ENCODE peak calls at places on chromosomes 5 and 9, in ten cellular contexts. C is sigmoid colon; K is heart right ventricle; W is left ventricle myocardium inferior; R is CD8-positive, alpha-beta memory T cell; B is PC-3; D is breast epithelium; A is H1; Y is ovary; Z is aorta. G is an unnamed sample.
A peak's percentile ranks its signal among the peaks of the same experiment; 100 is the strongest.

GRCh38 chr5:138385660-138386059 is 33.2 kb downstream of the KDM3B start:
- DNase-seq in B (no peak), C (no peak), D (no peak), K (no peak), R (no peak), W (no peak), Z (no peak), Y (no peak), A (no peak), G (no peak)

GRCh38 chr5:143472576-143472975 is 69.1 kb upstream of the NR3C1 start:
- DNase-seq in Z (no peak), W (no peak), C (no peak), D (no peak), K (no peak), B (no peak), R (no peak), Y (no peak), A (no peak), G (no peak)

GRCh38 chr9:5514608-5515260 is 4.4 kb downstream of the PDCD1LG2 start:
- DNase-seq in R (no peak), C (no peak), A (no peak), B (no peak), Z (no peak), D (no peak), K (no peak), Y (no peak), W (no peak), G (no peak)

GRCh38 chr9:127263664-127264063 is 910 bp upstream of the GARNL3 start:
- DNase-seq in W (no peak), C (no peak), A (no peak), R (no peak), D (no peak), K (no peak), Y (no peak), B (no peak), Z (no peak), G (no peak)

GRCh38 chr9:15295761-15296405 is 11.1 kb downstream of the TTC39B start:
- DNase-seq in K (no peak), D (no peak), W (no peak), Y (no peak), Z (peak; percentile 61), C (no peak), A (no peak), R (no peak), B (no peak), G (peak; percentile 65)

GRCh38 chr5:136901-137300 is 44.9 kb downstream of the PLEKHG4B start:
- DNase-seq in D (no peak), Y (no peak), B (peak; percentile 31), C (no peak), A (no peak), W (no peak), Z (no peak), K (no peak), R (no peak), G (no peak)

GRCh38 chr5:43685271-43685950 is 82.4 kb downstream of the NNT start:
- DNase-seq in C (no peak), W (no peak), A (no peak), K (no peak), Y (no peak), D (no peak), R (no peak), B (no peak), Z (no peak), G (no peak)

GRCh38 chr5:148224131-148224742 is 14.1 kb upstream of the MARCOL start:
- DNase-seq in W (no peak), B (peak; percentile 95), A (no peak), Y (no peak), C (no peak), R (no peak), D (no peak), K (no peak), Z (no peak), G (no peak)

GRCh38 chr5:83430130-83431010 is 41.2 kb upstream of the VCAN start:
- DNase-seq in W (peak; percentile 23), R (peak; percentile 46), Y (no peak), Z (no peak), D (no peak), A (peak; percentile 56), C (peak; percentile 74), K (no peak), B (peak; percentile 78), G (peak; percentile 52)

GRCh38 chr5:1244255-1244654 is 19.1 kb downstream of the SLC6A18 start:
- DNase-seq in R (no peak), B (no peak), Y (no peak), W (no peak), K (no peak), Z (no peak), D (no peak), A (no peak), C (no peak), G (no peak)

GRCh38 chr5:37840036-37840909 is at the start of gene GDNF:
- DNase-seq in C (peak; percentile 91), R (no peak), A (no peak), B (peak; percentile 41), W (peak; percentile 26), K (peak; percentile 43), Y (peak; percentile 66), D (no peak), Z (peak; percentile 81), G (no peak)

GRCh38 chr5:172749881-172750608 is 20.9 kb downstream of the DUSP1 start:
- DNase-seq in K (peak; percentile 66), A (no peak), Y (peak; percentile 61), B (no peak), W (no peak), R (no peak), C (peak; percentile 84), D (no peak), Z (peak; percentile 88), G (no peak)

GRCh38 chr9:76658510-76659231 is 105.6 kb upstream of the PCA3 start:
- DNase-seq in Y (no peak), A (no peak), W (no peak), B (peak; percentile 39), D (no peak), R (no peak), Z (no peak), C (no peak), K (no peak), G (no peak)

GRCh38 chr9:70389642-70390266 is 24.7 kb downstream of the KLF9 start:
- DNase-seq in R (no peak), Y (no peak), D (no peak), W (no peak), K (no peak), B (peak; percentile 12), C (no peak), A (no peak), Z (no peak), G (no peak)

GRCh38 chr9:91536211-91536691 is 112.6 kb upstream of the NFIL3 start:
- DNase-seq in R (no peak), Z (no peak), C (no peak), Y (no peak), W (no peak), B (peak; percentile 90), D (no peak), A (no peak), K (no peak), G (no peak)

GRCh38 chr9:37706290-37706689 is 47.3 kb upstream of the TRMT10B start:
- DNase-seq in R (no peak), Y (no peak), Z (no peak), W (no peak), A (no peak), D (no peak), B (peak; percentile 22), C (no peak), K (no peak), G (no peak)

GRCh38 chr5:169027456-169028118 is 273.4 kb downstream of the SLIT3 start:
- DNase-seq in C (no peak), A (no peak), Y (no peak), K (no peak), B (no peak), Z (no peak), W (no peak), R (no peak), D (no peak), G (no peak)

GRCh38 chr5:109744261-109744660 is 54.5 kb downstream of the MAN2A1 start:
- DNase-seq in R (no peak), D (no peak), A (no peak), K (no peak), Y (no peak), W (no peak), C (no peak), B (no peak), Z (no peak), G (no peak)

GRCh38 chr9:127871531-127871930 is 5.9 kb downstream of the AK1 start:
- DNase-seq in A (no peak), W (no peak), R (no peak), Z (no peak), B (no peak), K (no peak), D (no peak), C (no peak), Y (no peak), G (no peak)

GRCh38 chr9:114218264-114219120 is 63.2 kb downstream of the COL27A1 start:
- DNase-seq in Y (no peak), C (no peak), D (no peak), W (no peak), K (no peak), A (no peak), R (no peak), Z (no peak), B (peak; percentile 52), G (no peak)
- H3K27ac ChIP-seq in Y (no peak overlapping the region), C (no peak overlapping the region), D (no peak overlapping the region), W (no peak overlapping the region), K (no peak overlapping the region), A (no peak overlapping the region), R (no peak overlapping the region), Z (no peak overlapping the region), B (no peak overlapping the region), G (no peak overlapping the region)

GRCh38 chr5:124056326-124057160 is 544.6 kb downstream of the CSNK1G3 start:
- DNase-seq in B (no peak), K (no peak), D (no peak), C (no peak), Y (no peak), W (no peak), R (no peak), A (no peak), Z (no peak), G (no peak)
- H3K4me3 ChIP-seq in B (no peak overlapping the region), K (no peak overlapping the region), D (no peak overlapping the region), C (no peak overlapping the region), Y (no peak overlapping the region), W (peak overlapping the region; percentile 41), R (no peak overlapping the region), A (no peak overlapping the region), Z (no peak overlapping the region), G (no peak overlapping the region)

DNA sequence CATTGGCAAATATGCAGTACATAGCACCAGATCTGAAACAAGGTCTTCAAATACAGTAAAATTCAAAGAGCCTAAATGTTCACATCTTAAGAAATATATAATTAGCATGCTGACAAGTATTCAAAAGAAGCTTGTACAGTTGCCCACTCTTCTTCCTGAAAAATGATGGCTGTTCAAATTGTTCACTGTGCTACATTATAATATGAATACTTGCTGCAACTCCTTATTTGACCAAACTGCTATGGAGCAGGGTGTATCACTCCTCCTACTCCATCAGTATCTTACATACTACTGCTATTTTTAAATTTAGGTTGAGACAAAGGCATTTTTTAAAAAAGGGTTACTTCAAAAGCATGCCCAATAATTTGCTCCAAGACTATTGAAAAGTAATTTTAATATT is 39.3 kb downstream of the RNF145 start:
- DNase-seq in B (no peak), Z (no peak), C (no peak), W (no peak), K (no peak), Y (no peak), R (no peak), A (no peak), D (no peak), G (no peak)
- H3K36me3 ChIP-seq in B (peaks cover 3% of the 10 kb centered on the region), Z (no peaks in the 10 kb centered on the region), C (no peaks in the 10 kb centered on the region), W (peaks cover 43% of the 10 kb centered on the region), K (no peaks in the 10 kb centered on the region), Y (no peaks in the 10 kb centered on the region), R (peaks cover 19% of the 10 kb centered on the region), A (no peaks in the 10 kb centered on the region), D (no peaks in the 10 kb centered on the region), G (peaks cover 11% of the 10 kb centered on the region)

GRCh38 chr9:109085510-109085909 is 34.2 kb downstream of the TMEM245 start:
- DNase-seq in A (no peak), Z (no peak), Y (no peak), K (no peak), W (no peak), R (no peak), C (no peak), B (no peak), D (no peak), G (no peak)
- H3K27ac ChIP-seq in A (no peak overlapping the region), Z (no peak overlapping the region), Y (no peak overlapping the region), K (no peak overlapping the region), W (no peak overlapping the region), R (no peak overlapping the region), C (no peak overlapping the region), B (no peak overlapping the region), D (no peak overlapping the region), G (no peak overlapping the region)

G was measured in CD4-positive, alpha-beta memory T cell.